ENCODE peak calls at places on chromosomes 1 and 21, in five cellular contexts. Q, V, W, U and F are unnamed samples.

GRCh38 chr1:23215751-23216449 is 1.4 kb downstream of the HTR1D start:
- DNase-seq in Q (no peak), V (no peak), W (no peak), U (no peak), F (no peak)

GRCh38 chr1:152461544-152461943 is 47.5 kb upstream of the CRNN start:
- DNase-seq in Q (peak; percentile 82), V (peak; percentile 20), W (peak; percentile 36), U (peak; percentile 19), F (peak; percentile 68)

GRCh38 chr1:156961709-156962108 is 41.3 kb downstream of the LRRC71 start:
- DNase-seq in Q (peak; percentile 19), V (no peak), W (no peak), U (no peak), F (no peak)

GRCh38 chr1:56034847-56035483 is 544.4 kb downstream of the PLPP3 start:
- DNase-seq in Q (peak; percentile 25), V (no peak), W (no peak), U (no peak), F (no peak)

GRCh38 chr1:89043940-89044339 is 21.1 kb downstream of the GBP1 start:
- DNase-seq in Q (no peak), V (no peak), W (no peak), U (no peak), F (no peak)

GRCh38 chr1:6424619-6425593 is at the start of gene ESPN:
- DNase-seq in Q (peak; percentile 37), V (no peak), W (no peak), U (peak; percentile 95), F (peak; percentile 22)

GRCh38 chr1:157626099-157626498 is 28.2 kb upstream of the FCRL4 start:
- DNase-seq in Q (no peak), V (no peak), W (no peak), U (peak; percentile 16), F (no peak)

GRCh38 chr1:8472668-8473067 is 154.8 kb downstream of the SLC45A1 start:
- DNase-seq in Q (no peak), V (no peak), W (no peak), U (no peak), F (no peak)

GRCh38 chr1:66999640-67000400 is 54.1 kb downstream of the SLC35D1 start:
- DNase-seq in Q (no peak), V (no peak), W (no peak), U (no peak), F (no peak)

GRCh38 chr21:21897275-21897883 is 899.2 kb downstream of the NCAM2 start:
- DNase-seq in Q (peak; percentile 14), V (peak; percentile 40), W (peak; percentile 43), U (no peak), F (peak; percentile 14)

GRCh38 chr21:14991957-14992356 is 72.8 kb downstream of the NRIP1 start:
- DNase-seq in Q (no peak), V (no peak), W (no peak), U (no peak), F (no peak)

GRCh38 chr1:234844479-234845031 is 234.6 kb upstream of the IRF2BP2 start:
- DNase-seq in Q (no peak), V (peak; percentile 44), W (peak; percentile 59), U (no peak), F (no peak)

GRCh38 chr1:204114606-204115005 is 37.2 kb downstream of the ETNK2 start:
- DNase-seq in Q (no peak), V (no peak), W (no peak), U (no peak), F (no peak)

GRCh38 chr1:245652660-245653427 is 498.1 kb downstream of the KIF26B start:
- DNase-seq in Q (no peak), V (no peak), W (no peak), U (no peak), F (no peak)

GRCh38 chr21:25493722-25494121 is 113.6 kb downstream of the MRPL39 start:
- DNase-seq in Q (no peak), V (no peak), W (no peak), U (no peak), F (no peak)

GRCh38 chr1:178094752-178095645 is 1.1 kb downstream of the RASAL2 start:
- DNase-seq in Q (peak; percentile 73), V (peak; percentile 88), W (peak; percentile 87), U (no peak), F (peak; percentile 68)

GRCh38 chr1:85297855-85298629 is 21.6 kb upstream of the BCL10 start:
- DNase-seq in Q (peak; percentile 97), V (peak; percentile 99), W (peak; percentile 99), U (no peak), F (peak; percentile 96)

GRCh38 chr21:35254006-35254751 is 205.1 kb upstream of the RUNX1 start:
- DNase-seq in Q (peak; percentile 83), V (peak; percentile 94), W (peak; percentile 92), U (no peak), F (peak; percentile 72)

GRCh38 chr1:51519857-51520699 is 1.0 kb upstream of the EPS15 start:
- DNase-seq in Q (peak; percentile 74), V (peak; percentile 96), W (peak; percentile 96), U (peak; percentile 57), F (peak; percentile 43)

GRCh38 chr1:232038704-232039103 is 412.1 kb downstream of the DISC1 start:
- DNase-seq in Q (peak; percentile 6), V (no peak), W (no peak), U (no peak), F (no peak)

GRCh38 chr1:198553017-198553416 is 12.5 kb upstream of the ATP6V1G3 start:
- DNase-seq in Q (no peak), V (no peak), W (no peak), U (no peak), F (no peak)

GRCh38 chr1:6108937-6109636 is 63.4 kb downstream of the KCNAB2 start:
- DNase-seq in Q (peak; percentile 73), V (no peak), W (peak; percentile 27), U (no peak), F (peak; percentile 47)

GRCh38 chr21:15192243-15192642 is 127.4 kb upstream of the NRIP1 start:
- DNase-seq in Q (no peak), V (no peak), W (no peak), U (no peak), F (no peak)

GRCh38 chr1:100438375-100438774 is 86.1 kb downstream of the CDC14A start:
- DNase-seq in Q (no peak), V (no peak), W (no peak), U (no peak), F (no peak)

GRCh38 chr1:100443739-100444571 is 91.6 kb downstream of the CDC14A start:
- DNase-seq in Q (peak; percentile 9), V (peak; percentile 89), W (peak; percentile 90), U (no peak), F (peak; percentile 8)

GRCh38 chr1:100438789-100439188 is 86.5 kb downstream of the CDC14A start:
- DNase-seq in Q (no peak), V (no peak), W (no peak), U (no peak), F (no peak)

GRCh38 chr1:100441651-100442050 is 89.3 kb downstream of the CDC14A start:
- DNase-seq in Q (no peak), V (no peak), W (no peak), U (no peak), F (no peak)

DNA sequence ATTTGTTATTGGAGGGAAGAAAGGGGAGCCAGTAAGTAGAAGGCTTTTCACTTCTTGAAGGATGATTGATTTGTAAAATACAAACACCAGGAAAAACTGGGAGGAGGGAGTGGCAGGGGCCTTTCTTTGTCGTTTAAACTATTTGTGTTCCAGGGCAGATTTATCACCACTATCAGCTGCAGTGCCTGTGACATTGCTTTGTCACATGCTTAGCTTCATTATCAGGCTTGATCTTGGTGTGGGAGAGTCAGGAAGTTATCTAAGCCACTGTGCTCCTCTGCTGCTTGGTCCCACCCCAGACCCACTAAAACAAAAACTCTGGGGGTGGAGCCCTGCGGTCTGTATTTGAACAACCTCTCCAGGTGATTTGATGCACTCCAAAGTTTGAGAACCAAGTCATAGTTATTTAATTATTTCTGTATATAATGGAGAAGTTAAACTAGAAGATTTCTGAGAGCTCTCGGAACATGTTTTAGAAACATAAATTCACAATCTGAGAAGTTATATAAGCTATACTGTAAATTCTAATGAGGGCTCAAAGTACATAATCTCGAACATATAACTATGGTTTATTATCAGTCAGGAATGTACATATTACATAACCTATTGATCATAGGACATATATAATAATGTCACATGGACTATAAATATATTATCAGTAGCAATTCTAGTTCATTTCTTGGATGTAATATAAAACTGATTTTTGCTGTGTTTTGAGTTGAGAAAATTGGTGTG is 87.9 kb downstream of the CDC14A start:
- DNase-seq in Q (no peak), V (no peak), W (no peak), U (peak; percentile 44), F (no peak)
- H3K4me1 ChIP-seq in Q (no peaks in the 10 kb centered on the region), V (peaks cover 6% of the 10 kb centered on the region), W (peaks cover 2% of the 10 kb centered on the region), U (no peaks in the 10 kb centered on the region), F (peaks cover 5% of the 10 kb centered on the region)

GRCh38 chr1:155932085-155932484 is 2.1 kb downstream of the KHDC4 start:
- DNase-seq in Q (peak; percentile 29), V (no peak), W (no peak), U (no peak), F (no peak)
- H3K9ac ChIP-seq in Q (peak overlapping the region; percentile 92), V (peak overlapping the region; percentile 19), W (no peak overlapping the region), U (peak overlapping the region; percentile 9), F (peak overlapping the region; percentile 100)

GRCh38 chr1:208194944-208195343 is 49.2 kb downstream of the PLXNA2 start:
- DNase-seq in Q (no peak), V (no peak), W (no peak), U (no peak), F (no peak)

GRCh38 chr1:208200116-208200515 is 44.1 kb downstream of the PLXNA2 start:
- DNase-seq in Q (no peak), V (no peak), W (no peak), U (no peak), F (no peak)

GRCh38 chr1:208201241-208201640 is 42.9 kb downstream of the PLXNA2 start:
- DNase-seq in Q (peak; percentile 96), V (peak; percentile 99), W (peak; percentile 99), U (no peak), F (peak; percentile 96)

GRCh38 chr1:208202333-208202987 is 41.7 kb downstream of the PLXNA2 start:
- DNase-seq in Q (no peak), V (no peak), W (no peak), U (no peak), F (no peak)

GRCh38 chr1:208198271-208198670 is 45.9 kb downstream of the PLXNA2 start:
- DNase-seq in Q (no peak), V (no peak), W (no peak), U (no peak), F (no peak)
- H3K4me1 ChIP-seq in Q (peaks cover 32% of the 10 kb centered on the region), V (peaks cover 25% of the 10 kb centered on the region), W (peaks cover 5% of the 10 kb centered on the region), U (no peaks in the 10 kb centered on the region), F (peaks cover 23% of the 10 kb centered on the region)

DNA sequence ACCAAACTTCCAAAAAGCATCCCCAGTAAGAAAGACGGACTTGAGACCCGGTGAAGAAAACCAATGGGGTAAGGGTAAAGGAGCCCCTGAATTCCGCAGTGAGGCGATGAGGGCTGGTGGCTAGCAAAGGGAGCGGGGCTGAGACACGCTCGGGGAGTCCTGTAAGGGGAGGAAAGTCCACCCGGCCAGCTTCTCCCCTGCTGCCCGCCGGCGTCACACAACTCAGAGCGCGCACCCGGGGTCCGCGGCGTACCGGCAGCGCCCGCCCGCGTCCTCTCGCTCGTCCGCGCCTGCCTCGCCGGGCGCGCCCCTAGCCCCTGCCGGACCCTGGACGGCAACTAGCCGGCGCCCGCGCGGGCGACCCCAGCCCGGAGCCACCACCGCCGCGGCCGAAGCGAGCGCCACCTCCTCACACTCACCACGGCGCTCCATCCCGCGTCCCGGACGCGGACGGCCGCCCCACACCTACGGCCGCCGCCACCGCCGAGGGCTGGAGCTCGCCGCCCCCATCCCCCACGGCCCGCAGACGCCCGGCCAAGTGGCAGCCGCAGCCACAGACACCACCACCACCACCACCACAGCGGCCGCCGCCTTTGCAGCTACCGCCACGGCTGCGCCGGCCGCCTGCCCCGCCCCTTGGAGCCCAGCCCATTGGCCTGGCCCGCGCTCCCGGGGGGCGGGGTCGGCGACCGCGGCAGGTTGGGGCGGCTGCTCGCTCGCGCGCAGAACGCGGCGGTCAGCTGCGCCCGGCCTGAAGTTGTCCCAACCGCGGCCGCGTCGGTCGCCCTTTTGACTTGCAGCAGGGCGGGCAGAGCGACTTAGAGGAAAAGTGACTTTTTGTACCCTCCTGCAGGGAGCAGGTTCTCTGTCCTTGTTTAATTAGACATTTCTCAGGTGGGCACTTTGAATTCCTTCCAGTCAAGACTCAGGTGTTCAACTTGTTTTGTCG is 10.0 kb upstream of the ARHGAP29 start:
- DNase-seq in Q (peak; percentile 79), V (peak; percentile 38), W (peak; percentile 64), U (peak; percentile 88), F (peak; percentile 86)
- H3K9ac ChIP-seq in Q (peak overlapping the region; percentile 85), V (peak overlapping the region; percentile 95), W (peak overlapping the region; percentile 70), U (no peak overlapping the region), F (peak overlapping the region; percentile 90)